ENCODE peak calls at places on chromosomes 1 and 21, in eight cellular contexts. C is HL-60, J is K562, X is HepG2, A is HCT116, N is GM23338, Y is SK-N-SH, E is GM12878. W is an unnamed sample.

GRCh38 chr1:4396571-4396970 is 257.8 kb upstream of the AJAP1 start:
- DNase-seq in C (no peak), J (no peak), X (no peak), A (no peak), N (no peak), Y (no peak), E (no peak), W (no peak)

GRCh38 chr1:219778793-219779369 is 149.5 kb downstream of the SLC30A10 start:
- DNase-seq in C (no peak), J (no peak), X (no peak), A (no peak), N (no peak), Y (no peak), E (no peak), W (no peak)

GRCh38 chr1:222369991-222370910 is 177.7 kb downstream of the HHIPL2 start:
- DNase-seq in C (no peak), J (no peak), X (no peak), A (no peak), N (no peak), Y (no peak), E (no peak), W (no peak)

GRCh38 chr21:45880097-45881068 is 101.2 kb upstream of the COL6A1 start:
- DNase-seq in C (no peak), J (peak; percentile 66), X (peak; percentile 71), A (peak; percentile 69), N (peak; percentile 96), Y (peak; percentile 32), E (no peak), W (peak; percentile 10)

GRCh38 chr1:81118550-81118949 is 682.2 kb upstream of the ADGRL2 start:
- DNase-seq in C (no peak), J (no peak), X (no peak), A (no peak), N (no peak), Y (no peak), E (no peak), W (no peak)

GRCh38 chr1:195958131-195958530 is 650.1 kb downstream of the KCNT2 start:
- DNase-seq in C (no peak), J (no peak), X (no peak), A (no peak), N (no peak), Y (no peak), E (no peak), W (no peak)

GRCh38 chr21:26739189-26739588 is 106.0 kb downstream of the ADAMTS1 start:
- DNase-seq in C (no peak), J (no peak), X (no peak), A (no peak), N (no peak), Y (no peak), E (no peak), W (no peak)

GRCh38 chr1:29703596-29703995 is 467.3 kb downstream of the PTPRU start:
- DNase-seq in C (no peak), J (peak; percentile 39), X (no peak), A (no peak), N (peak; percentile 74), Y (peak; percentile 81), E (no peak), W (no peak)

GRCh38 chr1:97721221-97721620 is 199.6 kb downstream of the DPYD start:
- DNase-seq in C (no peak), J (no peak), X (no peak), A (no peak), N (no peak), Y (no peak), E (no peak), W (no peak)

GRCh38 chr1:65368403-65368802 is 52.1 kb upstream of the LEPR start:
- DNase-seq in C (no peak), J (no peak), X (no peak), A (no peak), N (no peak), Y (no peak), E (no peak), W (no peak)

GRCh38 chr1:197924516-197925123 is 7.4 kb downstream of the LHX9 start:
- DNase-seq in C (no peak), J (peak; percentile 65), X (peak; percentile 53), A (peak; percentile 51), N (peak; percentile 82), Y (peak; percentile 74), E (no peak), W (no peak)
- TF ChIP-seq REST in C (no peak), J (no peak), X (no peak), A (no peak), N (no peak), Y (no peak), E (no peak), W (no peak)

DNA sequence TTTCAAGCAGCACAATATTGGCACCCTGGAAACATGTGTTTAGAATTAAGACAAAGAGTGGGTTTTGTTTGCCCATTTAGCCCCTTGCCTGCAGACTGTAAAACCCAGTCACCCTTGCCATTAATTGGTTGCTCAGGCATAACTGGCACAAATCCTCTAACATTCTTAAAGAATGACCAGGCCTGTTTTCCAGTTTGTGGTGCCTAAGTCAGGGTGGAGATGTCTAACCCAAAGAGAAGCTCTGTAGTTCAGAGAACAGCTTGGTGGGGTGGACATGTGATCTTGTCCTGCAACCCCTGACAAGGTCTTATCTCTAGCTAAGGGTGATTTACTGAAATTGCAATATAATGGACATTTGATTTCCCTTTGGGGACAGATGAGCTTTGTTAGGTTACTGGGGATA is 8.8 kb upstream of the ANGPTL7 start:
- DNase-seq in C (no peak), J (no peak), X (no peak), A (no peak), N (no peak), Y (peak; percentile 72), E (no peak), W (no peak)
- TF ChIP-seq POLR2AphosphoS5 in C (no peak), J (no peak), X (no peak), A (no peak), N (no peak), Y (peak; percentile 25), E (no peak), W (no peak)

GRCh38 chr1:166888710-166889109 is 12.6 kb upstream of the TADA1 start:
- DNase-seq in C (no peak), J (peak; percentile 23), X (no peak), A (no peak), N (no peak), Y (peak; percentile 36), E (no peak), W (no peak)

GRCh38 chr1:166884971-166885370 is 8.9 kb upstream of the TADA1 start:
- DNase-seq in C (no peak), J (no peak), X (no peak), A (no peak), N (no peak), Y (no peak), E (no peak), W (no peak)

GRCh38 chr1:166882893-166883292 is 6.8 kb upstream of the TADA1 start:
- DNase-seq in C (no peak), J (no peak), X (no peak), A (no peak), N (no peak), Y (no peak), E (no peak), W (no peak)

DNA sequence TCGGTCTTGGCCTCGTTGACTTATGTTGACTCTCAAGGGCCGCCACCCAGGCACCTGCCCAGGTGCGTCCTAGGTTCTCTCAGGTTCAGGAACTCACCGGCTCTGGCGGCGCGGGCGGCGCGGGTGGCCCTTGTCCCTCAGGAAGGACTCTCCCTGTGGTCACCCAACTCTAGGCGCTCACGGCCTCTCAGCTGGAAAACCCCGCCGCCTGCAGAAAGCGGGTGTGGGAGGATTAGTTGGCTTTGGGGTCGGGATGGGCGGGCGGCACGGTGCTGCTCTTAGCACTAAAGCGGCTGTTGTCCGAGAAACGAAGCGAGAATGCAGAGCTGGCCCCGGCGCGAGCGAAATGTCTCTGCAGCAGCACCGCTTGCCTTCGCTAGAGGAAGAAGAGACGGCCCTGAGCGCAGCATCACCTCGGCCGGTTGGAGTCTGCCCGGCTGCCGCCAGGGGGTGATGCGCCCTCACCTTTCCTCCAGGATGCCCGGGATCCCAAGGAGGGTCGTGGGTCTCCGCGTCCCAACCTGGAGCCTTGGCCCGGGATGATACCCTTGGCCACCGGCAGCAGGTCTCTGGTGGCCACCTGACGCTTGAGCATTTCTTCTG is 8.1 kb upstream of the TADA1 start:
- DNase-seq in C (no peak), J (peak; percentile 50), X (no peak), A (no peak), N (peak; percentile 94), Y (peak; percentile 62), E (no peak), W (no peak)
- TF ChIP-seq CTCF in C (peak; percentile 62), J (peak; percentile 70), X (peak; percentile 66), A (no peak), N (peak; percentile 93), Y (peak; percentile 45), E (peak; percentile 66), W (peak; percentile 75)

GRCh38 chr1:100773444-100773843 is 53.9 kb downstream of the VCAM1 start:
- DNase-seq in C (no peak), J (no peak), X (no peak), A (no peak), N (no peak), Y (no peak), E (no peak), W (no peak)
- TF ChIP-seq REST in C (no peak), J (no peak), X (no peak), A (no peak), N (no peak), Y (no peak), E (no peak), W (no peak)

GRCh38 chr1:153566414-153567371 is 1.0 kb upstream of the S100A2 start:
- DNase-seq in C (peak; percentile 97), J (peak; percentile 97), X (peak; percentile 89), A (peak; percentile 96), N (peak; percentile 90), Y (peak; percentile 73), E (peak; percentile 37), W (peak; percentile 94)
- TF ChIP-seq POLR2AphosphoS5 in C (peak; percentile 82), J (peak; percentile 63), X (no peak), A (peak; percentile 83), N (peak; percentile 29), Y (peak; percentile 78), E (no peak), W (peak; percentile 91)

GRCh38 chr1:67464058-67464457 is 33.9 kb upstream of the SERBP1 start:
- DNase-seq in C (no peak), J (no peak), X (no peak), A (no peak), N (no peak), Y (no peak), E (no peak), W (no peak)
- TF ChIP-seq CTCF in C (no peak), J (no peak), X (no peak), A (no peak), N (no peak), Y (no peak), E (no peak), W (no peak)

GRCh38 chr1:158716335-158716734 is 4.2 kb downstream of the OR6K3 start:
- DNase-seq in C (no peak), J (no peak), X (no peak), A (no peak), N (no peak), Y (no peak), E (peak; percentile 8), W (no peak)
- TF ChIP-seq REST in C (no peak), J (no peak), X (no peak), A (no peak), N (no peak), Y (no peak), E (no peak), W (no peak)

W was measured in Panc1.